ENCODE peak calls at places on chromosomes 12 and 14, in eight cellular contexts. A, G, N, D, I, U, T and J are unnamed samples.

GRCh38 chr12:80556566-80556965 is 112.5 kb downstream of the PTPRQ start:
- DNase-seq in A (no peak), G (no peak), N (no peak), D (no peak), I (no peak), U (no peak), T (no peak), J (peak; percentile 81)

GRCh38 chr12:53097564-53098353 is at the start of gene IGFBP6:
- DNase-seq in A (peak; percentile 56), G (peak; percentile 57), N (peak; percentile 62), D (peak; percentile 58), I (no peak), U (peak; percentile 65), T (no peak), J (no peak)

GRCh38 chr12:93125126-93125525 is 196.0 kb upstream of the EEA1 start:
- DNase-seq in A (no peak), G (no peak), N (no peak), D (no peak), I (no peak), U (no peak), T (no peak), J (no peak)

GRCh38 chr14:73386342-73386741 is 72.0 kb downstream of the NUMB start:
- DNase-seq in A (no peak), G (no peak), N (no peak), D (no peak), I (no peak), U (no peak), T (no peak), J (no peak)

GRCh38 chr12:3722368-3722767 is 30.5 kb downstream of the CRACR2A start:
- DNase-seq in A (no peak), G (no peak), N (no peak), D (no peak), I (no peak), U (no peak), T (no peak), J (no peak)

GRCh38 chr14:66240112-66240511 is 246.1 kb upstream of the CCDC196 start:
- DNase-seq in A (no peak), G (no peak), N (peak; percentile 24), D (no peak), I (no peak), U (no peak), T (no peak), J (no peak)

GRCh38 chr12:81378601-81379000 is 300.7 kb downstream of the ACSS3 start:
- DNase-seq in A (no peak), G (no peak), N (no peak), D (no peak), I (no peak), U (no peak), T (no peak), J (no peak)

GRCh38 chr14:85853996-85854526 is 324.1 kb downstream of the FLRT2 start:
- DNase-seq in A (no peak), G (no peak), N (no peak), D (no peak), I (no peak), U (no peak), T (no peak), J (no peak)

GRCh38 chr12:116604883-116605641 is 45.9 kb downstream of the MAP1LC3B2 start:
- DNase-seq in A (no peak), G (no peak), N (no peak), D (no peak), I (no peak), U (no peak), T (no peak), J (no peak)

GRCh38 chr12:83865431-83865830 is 1047.2 kb downstream of the SLC6A15 start:
- DNase-seq in A (no peak), G (no peak), N (no peak), D (no peak), I (no peak), U (no peak), T (no peak), J (peak; percentile 66)

GRCh38 chr14:94673781-94674231 is 61.6 kb downstream of the SERPINA3 start:
- DNase-seq in A (no peak), G (no peak), N (peak; percentile 8), D (no peak), I (no peak), U (no peak), T (no peak), J (no peak)

GRCh38 chr12:7001921-7002591 is 16.2 kb downstream of the LPCAT3 start:
- DNase-seq in A (no peak), G (no peak), N (no peak), D (no peak), I (no peak), U (no peak), T (no peak), J (no peak)

GRCh38 chr14:88950069-88950468 is 125.6 kb downstream of the TTC8 start:
- DNase-seq in A (no peak), G (no peak), N (no peak), D (no peak), I (no peak), U (no peak), T (no peak), J (no peak)

GRCh38 chr12:65649126-65649525 is 175.2 kb upstream of the HMGA2 start:
- DNase-seq in A (peak; percentile 68), G (no peak), N (peak; percentile 98), D (peak; percentile 93), I (no peak), U (no peak), T (no peak), J (no peak)

GRCh38 chr12:119444462-119445044 is 110.0 kb downstream of the CCDC60 start:
- DNase-seq in A (peak; percentile 52), G (peak; percentile 77), N (peak; percentile 57), D (peak; percentile 67), I (peak; percentile 0), U (peak; percentile 33), T (peak; percentile 1), J (peak; percentile 46)

GRCh38 chr14:55448146-55448614 is 7.8 kb upstream of the TBPL2 start:
- DNase-seq in A (peak; percentile 32), G (peak; percentile 20), N (peak; percentile 98), D (peak; percentile 97), I (no peak), U (peak; percentile 23), T (no peak), J (peak; percentile 54)

GRCh38 chr12:29611906-29612305 is 114.4 kb upstream of the OVCH1 start:
- DNase-seq in A (no peak), G (no peak), N (peak; percentile 75), D (no peak), I (no peak), U (no peak), T (no peak), J (no peak)

GRCh38 chr14:68593806-68594536 is 198.9 kb downstream of the ZFP36L1 start:
- DNase-seq in A (no peak), G (no peak), N (no peak), D (peak; percentile 24), I (no peak), U (peak; percentile 97), T (no peak), J (no peak)

GRCh38 chr12:45336762-45337596 is 121.1 kb downstream of the ANO6 start:
- DNase-seq in A (no peak), G (no peak), N (peak; percentile 63), D (no peak), I (no peak), U (no peak), T (no peak), J (no peak)

GRCh38 chr12:14936224-14936861 is 2.0 kb downstream of the ERP27 start:
- DNase-seq in A (no peak), G (peak; percentile 25), N (no peak), D (no peak), I (no peak), U (peak; percentile 8), T (no peak), J (no peak)

GRCh38 chr12:57479376-57480115 is at the start of gene ARHGAP9:
- DNase-seq in A (no peak), G (no peak), N (no peak), D (no peak), I (no peak), U (peak; percentile 84), T (no peak), J (no peak)

GRCh38 chr12:109469516-109469915 is 7.6 kb downstream of the KCTD10 start:
- DNase-seq in A (no peak), G (no peak), N (no peak), D (no peak), I (no peak), U (no peak), T (no peak), J (no peak)

GRCh38 chr12:119666226-119666808 is 1.6 kb upstream of the PRKAB1 start:
- DNase-seq in A (no peak), G (no peak), N (no peak), D (no peak), I (no peak), U (no peak), T (no peak), J (no peak)

GRCh38 chr12:98678236-98678945 is 33.3 kb downstream of the APAF1 start:
- DNase-seq in A (no peak), G (no peak), N (no peak), D (no peak), I (no peak), U (no peak), T (no peak), J (no peak)

GRCh38 chr12:57092529-57092862 is 3.6 kb downstream of the NAB2 start:
- DNase-seq in A (no peak), G (no peak), N (no peak), D (no peak), I (no peak), U (no peak), T (no peak), J (no peak)

GRCh38 chr14:101078105-101078891 is 174.8 kb upstream of the RTL1 start:
- DNase-seq in A (no peak), G (no peak), N (no peak), D (no peak), I (no peak), U (no peak), T (no peak), J (no peak)

GRCh38 chr14:69518341-69519101 is 34.0 kb downstream of the PLEKHD1 start:
- DNase-seq in A (no peak), G (no peak), N (no peak), D (no peak), I (no peak), U (no peak), T (no peak), J (no peak)

GRCh38 chr14:43587183-43587582 is 919.9 kb downstream of the FSCB start:
- DNase-seq in A (no peak), G (no peak), N (no peak), D (no peak), I (no peak), U (no peak), T (no peak), J (no peak)

GRCh38 chr14:21070610-21071224 is 613 bp downstream of the ARHGEF40 start:
- DNase-seq in A (peak; percentile 37), G (no peak), N (peak; percentile 23), D (no peak), I (no peak), U (peak; percentile 60), T (no peak), J (no peak)

GRCh38 chr14:32938719-32939253 is at the start of gene NPAS3:
- DNase-seq in A (no peak), G (peak; percentile 14), N (no peak), D (no peak), I (no peak), U (no peak), T (no peak), J (no peak)

GRCh38 chr14:104195854-104196253 is 57.5 kb downstream of the KIF26A start:
- DNase-seq in A (no peak), G (no peak), N (no peak), D (no peak), I (no peak), U (peak; percentile 50), T (no peak), J (no peak)

GRCh38 chr14:60653388-60653690 is 4.1 kb upstream of the SIX1 start:
- DNase-seq in A (no peak), G (no peak), N (no peak), D (no peak), I (no peak), U (no peak), T (no peak), J (no peak)

GRCh38 chr12:47216150-47216677 is 136.5 kb upstream of the AMIGO2 start:
- DNase-seq in A (no peak), G (no peak), N (no peak), D (no peak), I (no peak), U (no peak), T (no peak), J (no peak)

GRCh38 chr12:29176951-29177350 is 27.9 kb downstream of the FAR2 start:
- DNase-seq in A (no peak), G (no peak), N (peak; percentile 17), D (no peak), I (no peak), U (no peak), T (no peak), J (no peak)